ENCODE peak calls at places on chromosomes 6 and 20, in seven cellular contexts. F, Q, V, U, J, S and P are unnamed samples.

GRCh38 chr6:129621252-129621651 is 88.7 kb downstream of the ARHGAP18 start:
- DNase-seq in F (no peak), Q (peak), V (peak), U (no peak), J (no peak), S (no peak), P (peak)

GRCh38 chr20:18224968-18225568 is 63.3 kb upstream of the ZNF133 start:
- DNase-seq in F (no peak), Q (peak), V (no peak), U (no peak), J (peak), S (peak), P (no peak)

GRCh38 chr6:4342407-4343137 is 207.2 kb upstream of the ECI2 start:
- DNase-seq in F (no peak), Q (no peak), V (peak), U (no peak), J (no peak), S (peak), P (no peak)

GRCh38 chr6:110474500-110474899 is 1.9 kb downstream of the SLC22A16 start:
- DNase-seq in F (no peak), Q (no peak), V (no peak), U (no peak), J (no peak), S (no peak), P (no peak)

GRCh38 chr20:21101453-21102251 is 4.5 kb downstream of the LINC00237 start:
- DNase-seq in F (peak), Q (peak), V (peak), U (no peak), J (no peak), S (peak), P (peak)

GRCh38 chr6:11214911-11215310 is 17.6 kb downstream of the NEDD9 start:
- DNase-seq in F (no peak), Q (no peak), V (no peak), U (no peak), J (no peak), S (no peak), P (no peak)

GRCh38 chr20:60900581-60900980 is 351.5 kb upstream of the CDH4 start:
- DNase-seq in F (no peak), Q (no peak), V (no peak), U (no peak), J (no peak), S (no peak), P (no peak)

GRCh38 chr20:33843854-33844253 is 32.7 kb downstream of the CHMP4B start:
- DNase-seq in F (no peak), Q (no peak), V (peak), U (no peak), J (peak), S (no peak), P (no peak)

GRCh38 chr6:128303870-128304269 is 216.5 kb downstream of the PTPRK start:
- DNase-seq in F (no peak), Q (no peak), V (no peak), U (no peak), J (no peak), S (no peak), P (no peak)

GRCh38 chr20:63772781-63773520 is 33.4 kb downstream of the SLC2A4RG start:
- DNase-seq in F (peak), Q (no peak), V (no peak), U (no peak), J (no peak), S (peak), P (no peak)

GRCh38 chr6:50198245-50198644 is 148.5 kb upstream of the DEFB112 start:
- DNase-seq in F (no peak), Q (no peak), V (no peak), U (no peak), J (no peak), S (no peak), P (no peak)

GRCh38 chr6:155100087-155100486 is 105.0 kb downstream of the TIAM2 start:
- DNase-seq in F (no peak), Q (no peak), V (no peak), U (no peak), J (peak), S (peak), P (no peak)

GRCh38 chr6:27238010-27238983 is 9.2 kb upstream of the PRSS16 start:
- DNase-seq in F (no peak), Q (no peak), V (peak), U (no peak), J (no peak), S (peak), P (no peak)

GRCh38 chr6:108186226-108186625 is 20.4 kb downstream of the NR2E1 start:
- DNase-seq in F (no peak), Q (no peak), V (no peak), U (no peak), J (no peak), S (no peak), P (no peak)

GRCh38 chr6:149963212-149963461 is 606 bp upstream of the ULBP1 start:
- DNase-seq in F (no peak), Q (peak), V (peak), U (no peak), J (no peak), S (peak), P (peak)

GRCh38 chr6:73455865-73456629 is 4.0 kb upstream of the CGAS start:
- DNase-seq in F (no peak), Q (no peak), V (no peak), U (no peak), J (no peak), S (no peak), P (peak)

GRCh38 chr6:5061152-5061551 is 24.0 kb upstream of the PPP1R3G start:
- DNase-seq in F (no peak), Q (no peak), V (no peak), U (no peak), J (no peak), S (no peak), P (no peak)

GRCh38 chr6:138953451-138953850 is 34.6 kb downstream of the REPS1 start:
- DNase-seq in F (no peak), Q (no peak), V (no peak), U (no peak), J (no peak), S (peak), P (peak)

GRCh38 chr20:48658505-48658904 is 169.3 kb downstream of the PREX1 start:
- DNase-seq in F (no peak), Q (no peak), V (no peak), U (no peak), J (no peak), S (no peak), P (no peak)

GRCh38 chr6:44115866-44116265 is 11.4 kb downstream of the MRPL14 start:
- DNase-seq in F (no peak), Q (no peak), V (no peak), U (no peak), J (no peak), S (peak), P (no peak)

GRCh38 chr20:61668064-61668463 is 397.6 kb downstream of the TAF4 start:
- DNase-seq in F (no peak), Q (no peak), V (no peak), U (no peak), J (no peak), S (no peak), P (no peak)

GRCh38 chr20:17946572-17947473 is 21.8 kb downstream of the SNX5 start:
- DNase-seq in F (no peak), Q (no peak), V (no peak), U (no peak), J (no peak), S (no peak), P (no peak)

GRCh38 chr6:44133003-44133931 is 5.9 kb downstream of the TMEM63B start:
- DNase-seq in F (no peak), Q (peak), V (no peak), U (no peak), J (peak), S (peak), P (peak)

GRCh38 chr20:49278817-49279676 is 1.2 kb upstream of the ZNFX1 start:
- DNase-seq in F (peak), Q (no peak), V (peak), U (no peak), J (no peak), S (no peak), P (peak)

GRCh38 chr20:64084209-64085152 is at the start of gene LKAAEAR1:
- DNase-seq in F (peak), Q (no peak), V (no peak), U (no peak), J (peak), S (no peak), P (no peak)

GRCh38 chr20:48164566-48165400 is 379.5 kb upstream of the SULF2 start:
- DNase-seq in F (no peak), Q (no peak), V (no peak), U (no peak), J (no peak), S (no peak), P (no peak)

GRCh38 chr6:166338854-166339253 is 3.5 kb downstream of the SFT2D1 start:
- DNase-seq in F (no peak), Q (no peak), V (no peak), U (no peak), J (no peak), S (no peak), P (no peak)

GRCh38 chr6:159456349-159456748 is 236.7 kb downstream of the SOD2 start:
- DNase-seq in F (no peak), Q (no peak), V (no peak), U (no peak), J (no peak), S (no peak), P (no peak)

GRCh38 chr20:45976132-45976531 is 4.1 kb upstream of the ZNF335 start:
- DNase-seq in F (no peak), Q (no peak), V (no peak), U (no peak), J (no peak), S (no peak), P (no peak)

GRCh38 chr6:29961966-29962365 is 19.6 kb downstream of the HLA-A start:
- DNase-seq in F (no peak), Q (no peak), V (no peak), U (no peak), J (no peak), S (no peak), P (no peak)